ENCODE peak calls at places on chromosomes 13 and 19, in eight cellular contexts. E is upper lobe of left lung; B is CD4-positive, alpha-beta memory T cell; Q is trophoblast cell; R is tibial artery; A is kidney; W is heart left ventricle; F is spleen. V is an unnamed sample.
A peak's percentile ranks its signal among the peaks of the same experiment; 100 is the strongest.

GRCh38 chr13:107819071-107819470 is 396.3 kb downstream of the LIG4 start:
- DNase-seq in R (no peak), Q (no peak), F (no peak), A (no peak), W (no peak), E (no peak), B (no peak), V (no peak)

GRCh38 chr13:51801631-51802099 is 2.3 kb downstream of the DHRS12 start:
- DNase-seq in F (peak; percentile 84), W (peak; percentile 90), Q (no peak), E (peak; percentile 89), R (peak; percentile 88), A (peak; percentile 88), B (no peak), V (peak; percentile 75)

GRCh38 chr13:82298110-82298509 is 1584.2 kb downstream of the SLITRK1 start:
- DNase-seq in R (no peak), F (no peak), B (no peak), Q (no peak), W (no peak), A (no peak), E (no peak), V (no peak)

GRCh38 chr19:10625003-10625761 is at the start of gene SLC44A2:
- DNase-seq in E (peak; percentile 89), F (peak; percentile 83), A (peak; percentile 95), Q (peak; percentile 92), R (peak; percentile 65), B (no peak), W (peak; percentile 89), V (peak; percentile 74)

GRCh38 chr13:51818771-51819511 is 15.0 kb upstream of the DHRS12 start:
- DNase-seq in E (no peak), W (no peak), R (peak; percentile 37), F (no peak), A (no peak), Q (no peak), B (peak; percentile 34), V (no peak)

GRCh38 chr19:34432797-34433196 is 4.6 kb downstream of the UBA2 start:
- DNase-seq in F (no peak), E (no peak), Q (no peak), B (no peak), W (peak; percentile 47), A (no peak), R (peak; percentile 76), V (no peak)

GRCh38 chr13:73989244-73989843 is 144.9 kb downstream of the KLF12 start:
- DNase-seq in E (peak; percentile 26), Q (no peak), R (no peak), W (no peak), A (no peak), B (no peak), F (no peak), V (no peak)

GRCh38 chr13:98143601-98144500 is 957 bp downstream of the FARP1 start:
- DNase-seq in W (peak; percentile 40), E (peak; percentile 21), B (no peak), Q (peak; percentile 11), R (peak; percentile 33), A (no peak), F (peak; percentile 73), V (peak; percentile 30)

GRCh38 chr19:38993271-38993670 is 17.7 kb upstream of the FBXO17 start:
- DNase-seq in Q (no peak), B (no peak), W (no peak), E (no peak), A (no peak), F (no peak), R (no peak), V (no peak)

GRCh38 chr19:51333836-51334460 is 8.0 kb downstream of the VSIG10L start:
- DNase-seq in B (no peak), Q (no peak), E (no peak), R (no peak), A (peak; percentile 39), W (no peak), F (no peak), V (no peak)

GRCh38 chr13:66349945-66350344 is 880.2 kb downstream of the PCDH9 start:
- DNase-seq in W (no peak), E (no peak), F (no peak), R (no peak), Q (no peak), A (no peak), B (no peak), V (no peak)

GRCh38 chr19:31223805-31224534 is 125.3 kb downstream of the TSHZ3 start:
- DNase-seq in B (no peak), A (no peak), R (no peak), F (no peak), E (no peak), W (no peak), Q (no peak), V (no peak)

GRCh38 chr13:40895715-40896184 is 106.3 kb downstream of the SLC25A15 start:
- DNase-seq in Q (no peak), F (no peak), B (no peak), R (no peak), W (no peak), A (no peak), E (peak; percentile 26), V (no peak)

GRCh38 chr13:107865643-107866006 is 349.7 kb downstream of the LIG4 start:
- DNase-seq in F (no peak), Q (no peak), E (no peak), R (no peak), B (no peak), W (no peak), A (no peak), V (no peak)

GRCh38 chr19:55251296-55252081 is 7.3 kb downstream of the PPP6R1 start:
- DNase-seq in A (peak; percentile 68), Q (no peak), R (no peak), W (no peak), F (peak; percentile 77), E (no peak), B (peak; percentile 30), V (no peak)

GRCh38 chr13:42276683-42277082 is 4.7 kb downstream of the AKAP11 start:
- DNase-seq in F (no peak), W (no peak), R (no peak), A (no peak), B (no peak), Q (no peak), E (no peak), V (no peak)

DNA sequence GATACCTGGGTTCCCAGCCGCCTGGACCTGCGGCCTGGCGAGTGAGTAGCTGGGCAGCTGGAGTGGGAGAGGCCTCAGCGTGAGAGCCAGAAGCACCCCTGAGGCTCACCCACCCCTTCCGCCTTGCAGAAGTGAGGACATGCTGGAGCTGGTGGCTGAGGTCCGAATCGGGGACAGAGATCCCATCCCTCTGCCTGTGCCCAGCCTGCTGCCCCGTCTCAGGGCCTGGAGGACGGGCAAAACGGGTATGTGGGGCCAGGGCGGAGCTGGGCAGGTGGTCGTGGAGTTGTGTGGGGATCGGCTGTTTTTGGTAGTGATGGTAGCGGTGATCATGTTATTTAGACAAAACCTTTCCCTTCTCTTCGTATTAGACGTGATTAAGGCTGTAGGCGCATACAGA is 4.6 kb downstream of the SCAF1 start:
- DNase-seq in A (no peak), F (no peak), B (no peak), Q (no peak), R (no peak), W (no peak), E (no peak), V (no peak)
- H3K36me3 ChIP-seq in A (peaks cover 21% of the 10 kb centered on the region), F (peaks cover 54% of the 10 kb centered on the region), B (peaks cover 31% of the 10 kb centered on the region), Q (peaks cover 56% of the 10 kb centered on the region), R (peaks cover 48% of the 10 kb centered on the region), W (no peaks in the 10 kb centered on the region), E (peaks cover 66% of the 10 kb centered on the region), V (no peaks in the 10 kb centered on the region)

GRCh38 chr13:46605089-46605488 is 52.1 kb downstream of the LRCH1 start:
- DNase-seq in Q (no peak), F (no peak), A (no peak), R (no peak), E (peak; percentile 59), B (no peak), W (peak; percentile 51), V (no peak)
- H3K4me1 ChIP-seq in Q (peaks cover 14% of the 10 kb centered on the region), F (peaks cover 67% of the 10 kb centered on the region), A (peaks cover 45% of the 10 kb centered on the region), R (peaks cover 53% of the 10 kb centered on the region), E (peaks cover 85% of the 10 kb centered on the region), B (peaks cover 49% of the 10 kb centered on the region), W (peaks cover 89% of the 10 kb centered on the region), V (peaks cover 54% of the 10 kb centered on the region)

GRCh38 chr19:21835810-21836444 is at the start of gene ZNF43:
- DNase-seq in B (peak; percentile 94), W (peak; percentile 99), F (peak; percentile 95), Q (peak; percentile 91), E (peak; percentile 97), A (peak; percentile 99), R (peak; percentile 98), V (peak; percentile 99)
- H3K36me3 ChIP-seq in B (peaks cover 6% of the 10 kb centered on the region), W (no peaks in the 10 kb centered on the region), F (peaks cover 10% of the 10 kb centered on the region), Q (peaks cover 9% of the 10 kb centered on the region), E (peaks cover 10% of the 10 kb centered on the region), A (peaks cover 5% of the 10 kb centered on the region), R (no peaks in the 10 kb centered on the region), V (no peaks in the 10 kb centered on the region)

GRCh38 chr19:17125052-17125727 is 49.6 kb downstream of the MYO9B start:
- DNase-seq in A (no peak), W (no peak), B (peak; percentile 82), E (no peak), R (no peak), Q (no peak), F (no peak), V (no peak)

GRCh38 chr19:17125728-17126677 is 50.4 kb downstream of the MYO9B start:
- DNase-seq in A (peak; percentile 79), Q (peak; percentile 69), F (peak; percentile 95), B (peak; percentile 87), W (peak; percentile 74), E (peak; percentile 75), R (peak; percentile 85), V (peak; percentile 56)

GRCh38 chr19:17121736-17122293 is 46.2 kb downstream of the MYO9B start:
- DNase-seq in W (no peak), A (no peak), B (no peak), E (no peak), R (no peak), Q (peak; percentile 67), F (no peak), V (no peak)

GRCh38 chr19:17124025-17124424 is 48.4 kb downstream of the MYO9B start:
- DNase-seq in B (no peak), E (no peak), Q (no peak), F (no peak), W (no peak), A (no peak), R (no peak), V (no peak)

DNA sequence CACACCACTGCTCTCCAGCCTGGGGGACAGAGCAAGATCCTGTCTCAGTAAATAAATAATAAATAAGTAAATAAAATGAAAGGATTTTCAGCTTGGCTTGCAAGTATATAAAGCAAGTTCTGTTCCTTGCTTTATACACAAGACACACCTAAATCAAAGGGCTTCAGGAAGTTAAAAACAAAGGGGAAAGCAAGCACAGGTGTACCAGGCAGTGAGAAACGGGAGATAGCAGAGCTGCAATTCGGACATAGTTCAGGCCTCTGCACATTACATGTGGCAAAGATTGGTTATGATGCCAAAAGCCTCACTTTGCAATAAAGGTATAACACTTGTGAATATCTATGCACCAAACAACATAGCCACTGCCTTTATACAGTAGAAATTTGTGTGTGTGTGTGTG is 47.5 kb downstream of the MYO9B start:
- DNase-seq in F (no peak), B (no peak), Q (no peak), W (no peak), R (no peak), A (no peak), E (no peak), V (no peak)
- H3K4me1 ChIP-seq in F (peaks cover 31% of the 10 kb centered on the region), B (peaks cover 48% of the 10 kb centered on the region), Q (peaks cover 24% of the 10 kb centered on the region), W (peaks cover 54% of the 10 kb centered on the region), R (peaks cover 31% of the 10 kb centered on the region), A (peaks cover 8% of the 10 kb centered on the region), E (peaks cover 32% of the 10 kb centered on the region), V (peaks cover 1% of the 10 kb centered on the region)

GRCh38 chr19:18853755-18854427 is 22.1 kb downstream of the UPF1 start:
- DNase-seq in R (no peak), E (no peak), B (no peak), W (no peak), A (no peak), F (peak; percentile 75), Q (no peak), V (no peak)
- H3K36me3 ChIP-seq in R (peaks cover 90% of the 10 kb centered on the region), E (peaks cover 91% of the 10 kb centered on the region), B (peaks cover 91% of the 10 kb centered on the region), W (peaks cover 38% of the 10 kb centered on the region), A (peaks cover 82% of the 10 kb centered on the region), F (peaks cover 90% of the 10 kb centered on the region), Q (peaks cover 85% of the 10 kb centered on the region), V (no peaks in the 10 kb centered on the region)

V was measured in adrenal gland.